ENCODE peak calls at places on chromosomes 1 and 21, in six cellular contexts. P is mucosa of descending colon; L is fibroblast of pulmonary artery; H is left ventricle myocardium inferior; E is activated T-cell treated with anti-CD3 and anti-CD28 coated beads, Interleukin-2, amount 50 U/mL, for 48 hours; U is lower lobe of right lung. X is an unnamed sample.

GRCh38 chr1:26158271-26159112 is at the start of gene FAM110D:
- DNase-seq in P (no peak), L (no peak), H (peak; percentile 45), E (no peak), U (no peak), X (no peak)

GRCh38 chr1:240280560-240281322 is 189.1 kb downstream of the FMN2 start:
- DNase-seq in P (no peak), L (no peak), H (no peak), E (no peak), U (no peak), X (peak; percentile 19)

GRCh38 chr1:59498640-59499039 is 201.7 kb downstream of the FGGY start:
- DNase-seq in P (no peak), L (peak; percentile 62), H (no peak), E (no peak), U (no peak), X (no peak)

GRCh38 chr21:20997308-20997632 is 939 bp upstream of the NCAM2 start:
- DNase-seq in P (no peak), L (no peak), H (no peak), E (no peak), U (no peak), X (no peak)

GRCh38 chr1:166379447-166379846 is 212.6 kb upstream of the FAM78B start:
- DNase-seq in P (no peak), L (no peak), H (peak; percentile 34), E (no peak), U (no peak), X (no peak)

GRCh38 chr1:93937997-93938396 is 28.8 kb upstream of the GCLM start:
- DNase-seq in P (no peak), L (no peak), H (no peak), E (no peak), U (no peak), X (no peak)

GRCh38 chr1:210688482-210689233 is 360.0 kb downstream of the HHAT start:
- DNase-seq in P (no peak), L (no peak), H (no peak), E (no peak), U (no peak), X (no peak)

GRCh38 chr1:1567831-1568380 is 6.8 kb downstream of the SSU72 start:
- DNase-seq in P (no peak), L (no peak), H (no peak), E (no peak), U (no peak), X (no peak)

GRCh38 chr1:19342894-19343616 is 30.9 kb downstream of the SLC66A1 start:
- DNase-seq in P (no peak), L (no peak), H (no peak), E (no peak), U (no peak), X (no peak)

GRCh38 chr1:36301220-36301619 is 4.9 kb upstream of the SH3D21 start:
- DNase-seq in P (no peak), L (no peak), H (no peak), E (no peak), U (no peak), X (no peak)

X was measured in transverse colon.